ENCODE peak calls at places on chromosomes 6 and 20, in eight cellular contexts. C, V, Z, P, J, S, H and Y are unnamed samples.

GRCh38 chr6:157513004-157513603 is 132.1 kb downstream of the ZDHHC14 start:
- DNase-seq in C (peak; percentile 74), V (no peak), Z (no peak), P (no peak), J (no peak), S (no peak), H (no peak), Y (no peak)

GRCh38 chr20:4455996-4456395 is 265.7 kb upstream of the PRND start:
- DNase-seq in C (no peak), V (no peak), Z (no peak), P (no peak), J (no peak), S (no peak), H (no peak), Y (no peak)

GRCh38 chr6:126605089-126605488 is 265.2 kb downstream of the CENPW start:
- DNase-seq in C (no peak), V (no peak), Z (no peak), P (no peak), J (no peak), S (no peak), H (no peak), Y (no peak)

GRCh38 chr6:4426916-4427315 is 291.5 kb upstream of the ECI2 start:
- DNase-seq in C (no peak), V (no peak), Z (no peak), P (no peak), J (no peak), S (no peak), H (no peak), Y (no peak)

GRCh38 chr20:62332989-62333819 is 30.4 kb downstream of the ADRM1 start:
- DNase-seq in C (no peak), V (no peak), Z (no peak), P (no peak), J (no peak), S (no peak), H (no peak), Y (no peak)

GRCh38 chr6:27078734-27079357 is 168.7 kb upstream of the PRSS16 start:
- DNase-seq in C (peak; percentile 75), V (peak; percentile 18), Z (no peak), P (no peak), J (peak; percentile 52), S (no peak), H (peak; percentile 51), Y (no peak)

GRCh38 chr6:114361036-114361435 is 18.2 kb upstream of the HS3ST5 start:
- DNase-seq in C (no peak), V (no peak), Z (no peak), P (no peak), J (no peak), S (no peak), H (no peak), Y (no peak)

GRCh38 chr6:148657053-148657452 is 89.8 kb upstream of the UST start:
- DNase-seq in C (no peak), V (no peak), Z (no peak), P (no peak), J (no peak), S (no peak), H (no peak), Y (no peak)

GRCh38 chr20:31606678-31606927 is 1.5 kb downstream of the ID1 start:
- DNase-seq in C (no peak), V (no peak), Z (no peak), P (no peak), J (no peak), S (no peak), H (no peak), Y (no peak)

GRCh38 chr20:31606928-31607639 is 2.0 kb downstream of the ID1 start:
- DNase-seq in C (peak; percentile 99), V (no peak), Z (no peak), P (no peak), J (peak; percentile 93), S (no peak), H (peak; percentile 73), Y (no peak)

GRCh38 chr20:31605902-31606677 is 1.0 kb downstream of the ID1 start:
- DNase-seq in C (peak; percentile 47), V (no peak), Z (no peak), P (peak; percentile 34), J (no peak), S (peak; percentile 72), H (peak; percentile 65), Y (no peak)

GRCh38 chr20:31607640-31608255 is 2.7 kb downstream of the ID1 start:
- DNase-seq in C (peak; percentile 62), V (no peak), Z (no peak), P (no peak), J (peak; percentile 43), S (no peak), H (no peak), Y (no peak)

DNA sequence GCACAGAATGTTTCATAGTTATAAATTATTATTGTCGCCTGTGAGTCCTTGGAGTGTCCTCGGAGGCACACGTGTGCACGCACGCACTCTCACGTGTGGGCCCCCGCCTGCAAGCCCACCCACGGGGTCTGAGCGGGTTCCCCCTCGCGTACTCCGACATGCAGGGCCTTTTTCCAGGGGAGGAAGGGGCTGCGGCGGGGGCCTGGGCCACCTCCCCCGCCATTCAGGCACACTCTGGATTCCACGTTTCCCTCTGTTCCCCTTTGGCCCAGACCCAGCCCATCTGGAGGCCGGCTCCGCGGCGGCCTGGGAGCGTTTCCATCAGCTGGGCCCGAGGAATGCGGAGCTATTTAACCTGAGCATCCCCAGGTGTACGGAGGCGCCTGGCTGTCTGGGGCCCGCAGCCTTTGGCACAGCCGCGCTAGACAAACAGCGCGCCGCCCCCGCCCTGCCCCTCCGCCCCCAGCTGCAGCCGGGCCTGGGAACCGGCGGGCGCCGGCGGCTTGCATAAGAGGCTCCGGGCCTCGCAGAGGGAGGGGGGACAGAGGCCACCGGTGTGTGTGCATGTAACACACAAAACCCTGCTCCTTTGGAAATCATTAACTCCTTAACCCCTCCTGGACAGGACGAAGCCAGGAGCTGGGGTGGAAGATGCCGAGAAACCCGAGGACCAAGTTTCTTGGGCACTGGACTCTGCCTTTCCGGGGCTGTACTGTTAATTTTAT is 3.3 kb downstream of the ID1 start:
- DNase-seq in C (peak; percentile 100), V (peak; percentile 92), Z (no peak), P (peak; percentile 79), J (peak; percentile 91), S (peak; percentile 87), H (peak; percentile 94), Y (peak; percentile 71)
- TF ChIP-seq POLR2A in C (no peak), V (no peak), Z (no peak), P (no peak), J (no peak), S (no peak), H (peak; percentile 81), Y (no peak)

GRCh38 chr20:17844133-17844429 is 124.5 kb downstream of the SNX5 start:
- DNase-seq in C (no peak), V (no peak), Z (no peak), P (no peak), J (no peak), S (no peak), H (no peak), Y (no peak)

GRCh38 chr20:17844549-17845298 is 123.9 kb downstream of the SNX5 start:
- DNase-seq in C (no peak), V (no peak), Z (no peak), P (no peak), J (no peak), S (no peak), H (no peak), Y (no peak)

GRCh38 chr20:17841751-17842191 is 126.8 kb downstream of the SNX5 start:
- DNase-seq in C (no peak), V (peak; percentile 69), Z (no peak), P (peak; percentile 76), J (no peak), S (peak; percentile 90), H (no peak), Y (no peak)

GRCh38 chr20:17845701-17846475 is 122.7 kb downstream of the SNX5 start:
- DNase-seq in C (peak; percentile 76), V (no peak), Z (no peak), P (no peak), J (no peak), S (peak; percentile 63), H (no peak), Y (no peak)

DNA sequence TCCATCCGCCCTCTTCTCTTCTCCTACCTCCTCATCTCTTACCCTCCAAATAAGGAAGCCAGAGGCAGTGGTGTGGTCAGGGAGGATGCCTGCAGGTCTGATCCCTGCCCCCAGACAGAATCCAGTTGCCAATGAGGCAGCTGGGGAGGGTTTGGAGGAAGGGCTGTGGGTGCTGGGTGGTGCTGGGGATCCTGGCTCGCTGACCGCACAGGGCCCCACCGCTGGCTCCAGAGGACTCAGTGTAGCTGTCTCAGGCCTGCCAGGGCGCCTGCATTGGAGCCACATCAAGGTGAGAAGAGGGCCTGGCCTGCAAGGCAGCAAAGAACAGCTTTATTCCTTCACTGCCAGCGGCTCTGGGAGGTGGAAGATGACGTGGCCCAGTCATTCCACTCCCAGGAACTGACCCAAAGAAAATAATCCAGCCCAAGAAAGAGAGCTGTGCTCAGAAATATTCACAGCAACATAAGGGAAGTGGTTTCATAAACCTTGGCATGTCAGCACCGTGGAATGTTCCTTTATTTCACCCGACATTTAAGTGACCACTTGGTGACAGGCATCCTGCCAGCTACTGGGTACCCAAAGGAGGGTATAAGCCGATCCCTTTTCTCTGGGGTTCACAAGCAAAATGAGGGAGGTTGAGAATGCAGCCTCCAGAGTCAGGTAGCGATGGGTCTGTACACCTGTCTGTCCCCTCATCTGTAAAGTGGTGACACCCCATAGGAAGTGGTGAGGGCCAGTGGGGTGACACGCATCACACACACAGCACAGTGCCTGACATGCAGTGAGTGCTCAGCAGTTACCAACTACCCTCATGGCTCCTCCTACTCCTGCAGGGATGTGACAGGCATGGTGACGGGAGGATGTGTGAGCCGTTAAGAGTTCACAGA is 125.1 kb downstream of the SNX5 start:
- DNase-seq in C (no peak), V (peak; percentile 60), Z (no peak), P (peak; percentile 45), J (peak; percentile 88), S (peak; percentile 76), H (no peak), Y (peak; percentile 76)
- H3K27ac ChIP-seq in C (no peak overlapping the region), V (peak overlapping the region; percentile 64), Z (peak overlapping the region; percentile 78), P (peak overlapping the region; percentile 71), J (peak overlapping the region; percentile 99), S (peak overlapping the region; percentile 66), H (peak overlapping the region; percentile 46), Y (peak overlapping the region; percentile 76)

GRCh38 chr6:134880487-134881190 is 69.3 kb downstream of the ALDH8A1 start:
- DNase-seq in C (no peak), V (no peak), Z (no peak), P (no peak), J (no peak), S (no peak), H (no peak), Y (no peak)

GRCh38 chr6:134884752-134885151 is 65.1 kb downstream of the ALDH8A1 start:
- DNase-seq in C (no peak), V (no peak), Z (no peak), P (no peak), J (no peak), S (no peak), H (no peak), Y (no peak)

GRCh38 chr6:134878136-134878535 is 71.8 kb downstream of the ALDH8A1 start:
- DNase-seq in C (no peak), V (no peak), Z (no peak), P (no peak), J (no peak), S (no peak), H (no peak), Y (no peak)

GRCh38 chr6:134883314-134883713 is 66.6 kb downstream of the ALDH8A1 start:
- DNase-seq in C (no peak), V (no peak), Z (no peak), P (no peak), J (no peak), S (no peak), H (no peak), Y (no peak)

GRCh38 chr6:134882426-134883038 is 67.4 kb downstream of the ALDH8A1 start:
- DNase-seq in C (peak; percentile 43), V (peak; percentile 21), Z (no peak), P (peak; percentile 68), J (peak; percentile 44), S (peak; percentile 78), H (peak; percentile 75), Y (peak; percentile 62)
- TF ChIP-seq CTCF in C (peak; percentile 87), V (peak; percentile 79), Z (peak; percentile 55), P (peak; percentile 79), J (peak; percentile 92), S (peak; percentile 90), H (peak; percentile 82), Y (peak; percentile 96)

GRCh38 chr6:25991785-25992412 is 29.3 kb downstream of the TRIM38 start:
- DNase-seq in C (peak; percentile 64), V (peak; percentile 81), Z (peak; percentile 90), P (peak; percentile 66), J (no peak), S (peak; percentile 88), H (peak; percentile 74), Y (peak; percentile 66)
- TF ChIP-seq POLR2A in C (peak; percentile 42), V (no peak), Z (no peak), P (no peak), J (no peak), S (no peak), H (no peak), Y (no peak)